ENCODE peak calls at places on chromosomes 4 and X, in seven cellular contexts. E is endodermal cell; K is cardiac muscle cell; G is head of caudate nucleus; R is amniotic stem cell; F is memory B cell; I is activated CD4-positive, alpha-beta T cell treated with anti-CD3 and anti-CD28 coated beads for 4 hours. X is an unnamed sample.

GRCh38 chrX:21493226-21493850 is 119.1 kb downstream of the CNKSR2 start:
- DNase-seq in E (no peak), K (no peak), G (no peak), R (no peak), F (no peak), I (no peak), X (no peak)

GRCh38 chr4:912548-913279 is 19.4 kb downstream of the GAK start:
- DNase-seq in E (no peak), K (no peak), G (no peak), R (no peak), F (no peak), I (no peak), X (no peak)

GRCh38 chr4:38050560-38051350 is 90.6 kb downstream of the PTTG2 start:
- DNase-seq in E (no peak), K (peak), G (no peak), R (no peak), F (no peak), I (no peak), X (no peak)

GRCh38 chrX:150573702-150574101 is 5.3 kb downstream of the MTM1 start:
- DNase-seq in E (no peak), K (no peak), G (no peak), R (no peak), F (no peak), I (no peak), X (no peak)

GRCh38 chrX:118510076-118510475 is 14.5 kb downstream of the DOCK11 start:
- DNase-seq in E (no peak), K (no peak), G (no peak), R (no peak), F (no peak), I (no peak), X (no peak)

GRCh38 chr4:87865960-87866598 is 33.3 kb downstream of the MEPE start:
- DNase-seq in E (peak), K (no peak), G (no peak), R (no peak), F (no peak), I (no peak), X (peak)

GRCh38 chrX:108070891-108071290 is 20.5 kb downstream of the PSMD10 start:
- DNase-seq in E (no peak), K (no peak), G (no peak), R (no peak), F (no peak), I (no peak), X (peak)

GRCh38 chr4:171721937-171722336 is 91.3 kb upstream of the GALNTL6 start:
- DNase-seq in E (no peak), K (no peak), G (no peak), R (no peak), F (no peak), I (no peak), X (no peak)

GRCh38 chr4:1216869-1217294 is 32.0 kb downstream of the CTBP1 start:
- DNase-seq in E (no peak), K (no peak), G (no peak), R (no peak), F (peak), I (peak), X (no peak)

GRCh38 chr4:13298655-13299054 is 185.5 kb downstream of the RAB28 start:
- DNase-seq in E (no peak), K (no peak), G (no peak), R (no peak), F (no peak), I (no peak), X (no peak)

GRCh38 chr4:114599231-114600065 is 841 bp downstream of the UGT8 start:
- DNase-seq in E (peak), K (peak), G (peak), R (no peak), F (peak), I (no peak), X (no peak)

GRCh38 chr4:23878235-23878861 is 11.5 kb downstream of the PPARGC1A start:
- DNase-seq in E (no peak), K (no peak), G (no peak), R (no peak), F (no peak), I (no peak), X (no peak)

GRCh38 chrX:127129510-127129909 is 310.0 kb downstream of the PRR32 start:
- DNase-seq in E (no peak), K (no peak), G (no peak), R (no peak), F (no peak), I (no peak), X (no peak)

GRCh38 chr4:76883147-76883546 is 14.8 kb downstream of the SOWAHB start:
- DNase-seq in E (no peak), K (no peak), G (no peak), R (no peak), F (no peak), I (no peak), X (peak)

GRCh38 chrX:2145672-2146412 is 354.9 kb downstream of the DHRSX start:
- DNase-seq in E (no peak), K (no peak), G (no peak), R (no peak), F (no peak), I (no peak), X (peak)

GRCh38 chr4:144463896-144464295 is 182.1 kb upstream of the HHIP start:
- DNase-seq in E (no peak), K (no peak), G (no peak), R (no peak), F (no peak), I (no peak), X (peak)

GRCh38 chr4:58617226-58617625 is 1507.0 kb upstream of the IGFBP7 start:
- DNase-seq in E (no peak), K (no peak), G (no peak), R (no peak), F (no peak), I (no peak), X (no peak)

GRCh38 chr4:21900211-21900610 is 48.4 kb downstream of the KCNIP4 start:
- DNase-seq in E (no peak), K (no peak), G (no peak), R (no peak), F (no peak), I (no peak), X (no peak)

GRCh38 chrX:108306086-108306485 is 132.1 kb downstream of the COL4A6 start:
- DNase-seq in E (no peak), K (no peak), G (no peak), R (no peak), F (no peak), I (no peak), X (no peak)

GRCh38 chr4:163923092-163923491 is 428.6 kb downstream of the TMA16 start:
- DNase-seq in E (no peak), K (no peak), G (no peak), R (no peak), F (no peak), I (no peak), X (no peak)

GRCh38 chr4:1208266-1208961 is 36.0 kb upstream of the SPON2 start:
- DNase-seq in E (no peak), K (no peak), G (peak), R (no peak), F (no peak), I (no peak), X (no peak)

GRCh38 chr4:16212138-16212782 is 14.0 kb downstream of the TAPT1 start:
- DNase-seq in E (no peak), K (no peak), G (no peak), R (no peak), F (no peak), I (no peak), X (no peak)

GRCh38 chrX:69033936-69034335 is 131.3 kb downstream of the PJA1 start:
- DNase-seq in E (peak), K (no peak), G (no peak), R (no peak), F (no peak), I (no peak), X (no peak)

X was measured in Daoy.